ENCODE peak calls at places on chromosome 15, in four cellular contexts. One of them, this sample, is unnamed.

GRCh38 chr15:48974865-48975264 is 11.1 kb upstream of the SHC4 start:
- DNase-seq in progenitor cell of endocrine pancreas: no peak
- DNase-seq in lower lobe of right lung: no peak
- DNase-seq in dorsolateral prefrontal cortex: no peak
- DNase-seq in this sample: no peak

GRCh38 chr15:67181221-67181639 is 73.2 kb downstream of the AAGAB start:
- DNase-seq in dorsolateral prefrontal cortex: no peak
- DNase-seq in progenitor cell of endocrine pancreas: no peak
- DNase-seq in lower lobe of right lung: no peak
- DNase-seq in this sample: no peak

GRCh38 chr15:41367418-41367817 is 34.7 kb downstream of the NUSAP1 start:
- DNase-seq in progenitor cell of endocrine pancreas: no peak
- DNase-seq in dorsolateral prefrontal cortex: no peak
- DNase-seq in lower lobe of right lung: no peak
- DNase-seq in this sample: no peak

GRCh38 chr15:66578286-66578875 is 12.6 kb upstream of the LCTL start:
- DNase-seq in dorsolateral prefrontal cortex: no peak
- DNase-seq in progenitor cell of endocrine pancreas: no peak
- DNase-seq in lower lobe of right lung: no peak
- DNase-seq in this sample: no peak

GRCh38 chr15:66704783-66705113 is 2.7 kb downstream of the SMAD6 start:
- DNase-seq in progenitor cell of endocrine pancreas: no peak
- DNase-seq in lower lobe of right lung: no peak
- DNase-seq in dorsolateral prefrontal cortex: no peak
- DNase-seq in this sample: no peak

GRCh38 chr15:69593981-69594966 is 141.7 kb downstream of the RPLP1 start:
- DNase-seq in progenitor cell of endocrine pancreas: peak
- DNase-seq in dorsolateral prefrontal cortex: no peak
- DNase-seq in lower lobe of right lung: peak
- DNase-seq in this sample: no peak

GRCh38 chr15:42159381-42160015 is 3.1 kb upstream of the PLA2G4F start:
- DNase-seq in progenitor cell of endocrine pancreas: no peak
- DNase-seq in lower lobe of right lung: peak
- DNase-seq in dorsolateral prefrontal cortex: no peak
- DNase-seq in this sample: no peak

GRCh38 chr15:49847937-49848823 is 227.3 kb downstream of the DTWD1 start:
- DNase-seq in dorsolateral prefrontal cortex: no peak
- DNase-seq in lower lobe of right lung: no peak
- DNase-seq in progenitor cell of endocrine pancreas: no peak
- DNase-seq in this sample: no peak

GRCh38 chr15:65344909-65345275 is 32.9 kb downstream of the IGDCC3 start:
- DNase-seq in lower lobe of right lung: no peak
- DNase-seq in dorsolateral prefrontal cortex: no peak
- DNase-seq in progenitor cell of endocrine pancreas: no peak
- DNase-seq in this sample: no peak

GRCh38 chr15:63038926-63039673 is 3.4 kb upstream of the TPM1 start:
- DNase-seq in dorsolateral prefrontal cortex: no peak
- DNase-seq in lower lobe of right lung: no peak
- DNase-seq in progenitor cell of endocrine pancreas: no peak
- DNase-seq in this sample: no peak

GRCh38 chr15:75648156-75649000 is 666 bp downstream of the SNX33 start:
- DNase-seq in lower lobe of right lung: peak
- DNase-seq in dorsolateral prefrontal cortex: peak
- DNase-seq in progenitor cell of endocrine pancreas: peak
- DNase-seq in this sample: no peak

GRCh38 chr15:51647128-51647562 is 24.6 kb upstream of the DMXL2 start:
- DNase-seq in progenitor cell of endocrine pancreas: no peak
- DNase-seq in lower lobe of right lung: peak
- DNase-seq in dorsolateral prefrontal cortex: no peak
- DNase-seq in this sample: no peak

GRCh38 chr15:80915462-80915861 is 74.2 kb downstream of the MESD start:
- DNase-seq in lower lobe of right lung: no peak
- DNase-seq in dorsolateral prefrontal cortex: no peak
- DNase-seq in progenitor cell of endocrine pancreas: no peak
- DNase-seq in this sample: no peak

GRCh38 chr15:31297880-31298456 is 28.7 kb upstream of the KLF13 start:
- DNase-seq in lower lobe of right lung: no peak
- DNase-seq in progenitor cell of endocrine pancreas: no peak
- DNase-seq in dorsolateral prefrontal cortex: no peak
- DNase-seq in this sample: no peak

GRCh38 chr15:66472176-66472999 is 25.2 kb downstream of the SNAPC5 start:
- DNase-seq in lower lobe of right lung: no peak
- DNase-seq in dorsolateral prefrontal cortex: no peak
- DNase-seq in progenitor cell of endocrine pancreas: no peak
- DNase-seq in this sample: no peak

GRCh38 chr15:81037952-81038743 is 37.4 kb downstream of the TLNRD1 start:
- DNase-seq in progenitor cell of endocrine pancreas: no peak
- DNase-seq in lower lobe of right lung: no peak
- DNase-seq in dorsolateral prefrontal cortex: no peak
- DNase-seq in this sample: no peak

GRCh38 chr15:72117448-72117697 is 577 bp downstream of the MYO9A start:
- DNase-seq in lower lobe of right lung: peak
- DNase-seq in dorsolateral prefrontal cortex: no peak
- DNase-seq in progenitor cell of endocrine pancreas: peak
- DNase-seq in this sample: no peak

GRCh38 chr15:87564666-87565065 is 691.9 kb downstream of the NTRK3 start:
- DNase-seq in progenitor cell of endocrine pancreas: no peak
- DNase-seq in dorsolateral prefrontal cortex: no peak
- DNase-seq in lower lobe of right lung: no peak
- DNase-seq in this sample: no peak

GRCh38 chr15:44535509-44536297 is 1.2 kb upstream of the EIF3J start:
- DNase-seq in lower lobe of right lung: no peak
- DNase-seq in progenitor cell of endocrine pancreas: peak
- DNase-seq in dorsolateral prefrontal cortex: no peak
- DNase-seq in this sample: peak

GRCh38 chr15:90862964-90863721 is 5.2 kb upstream of the FURIN start:
- DNase-seq in dorsolateral prefrontal cortex: no peak
- DNase-seq in progenitor cell of endocrine pancreas: no peak
- DNase-seq in lower lobe of right lung: peak
- DNase-seq in this sample: no peak

GRCh38 chr15:101244039-101244781 is 7.6 kb downstream of the CHSY1 start:
- DNase-seq in dorsolateral prefrontal cortex: no peak
- DNase-seq in lower lobe of right lung: no peak
- DNase-seq in progenitor cell of endocrine pancreas: no peak
- DNase-seq in this sample: no peak

GRCh38 chr15:78035861-78036476 is 41.5 kb downstream of the TBC1D2B start:
- DNase-seq in progenitor cell of endocrine pancreas: no peak
- DNase-seq in dorsolateral prefrontal cortex: no peak
- DNase-seq in lower lobe of right lung: no peak
- DNase-seq in this sample: no peak

GRCh38 chr15:65248506-65248905 is 37.2 kb upstream of the CILP start:
- DNase-seq in dorsolateral prefrontal cortex: no peak
- DNase-seq in progenitor cell of endocrine pancreas: no peak
- DNase-seq in lower lobe of right lung: no peak
- DNase-seq in this sample: no peak

GRCh38 chr15:65184305-65184943 is 718 bp downstream of the CLPX start:
- DNase-seq in lower lobe of right lung: peak
- DNase-seq in dorsolateral prefrontal cortex: no peak
- DNase-seq in progenitor cell of endocrine pancreas: peak
- DNase-seq in this sample: peak

GRCh38 chr15:38475361-38475760 is 21.4 kb downstream of the FAM98B start:
- DNase-seq in dorsolateral prefrontal cortex: no peak
- DNase-seq in lower lobe of right lung: no peak
- DNase-seq in progenitor cell of endocrine pancreas: no peak
- DNase-seq in this sample: no peak
- TF ChIP-seq CTCF in dorsolateral prefrontal cortex: no peak
- TF ChIP-seq CTCF in lower lobe of right lung: no peak
- TF ChIP-seq CTCF in progenitor cell of endocrine pancreas: no peak
- TF ChIP-seq CTCF in this sample: no peak

GRCh38 chr15:99209326-99209725 is 40.1 kb downstream of the TTC23 start:
- DNase-seq in progenitor cell of endocrine pancreas: no peak
- DNase-seq in dorsolateral prefrontal cortex: no peak
- DNase-seq in lower lobe of right lung: no peak
- DNase-seq in this sample: no peak

GRCh38 chr15:99212401-99212800 is 37.0 kb downstream of the TTC23 start:
- DNase-seq in dorsolateral prefrontal cortex: no peak
- DNase-seq in lower lobe of right lung: no peak
- DNase-seq in progenitor cell of endocrine pancreas: no peak
- DNase-seq in this sample: no peak

GRCh38 chr15:99210334-99210733 is 39.0 kb downstream of the TTC23 start:
- DNase-seq in dorsolateral prefrontal cortex: no peak
- DNase-seq in progenitor cell of endocrine pancreas: no peak
- DNase-seq in lower lobe of right lung: no peak
- DNase-seq in this sample: no peak

GRCh38 chr15:99211926-99212325 is 37.5 kb downstream of the TTC23 start:
- DNase-seq in lower lobe of right lung: no peak
- DNase-seq in progenitor cell of endocrine pancreas: no peak
- DNase-seq in dorsolateral prefrontal cortex: no peak
- DNase-seq in this sample: no peak

DNA sequence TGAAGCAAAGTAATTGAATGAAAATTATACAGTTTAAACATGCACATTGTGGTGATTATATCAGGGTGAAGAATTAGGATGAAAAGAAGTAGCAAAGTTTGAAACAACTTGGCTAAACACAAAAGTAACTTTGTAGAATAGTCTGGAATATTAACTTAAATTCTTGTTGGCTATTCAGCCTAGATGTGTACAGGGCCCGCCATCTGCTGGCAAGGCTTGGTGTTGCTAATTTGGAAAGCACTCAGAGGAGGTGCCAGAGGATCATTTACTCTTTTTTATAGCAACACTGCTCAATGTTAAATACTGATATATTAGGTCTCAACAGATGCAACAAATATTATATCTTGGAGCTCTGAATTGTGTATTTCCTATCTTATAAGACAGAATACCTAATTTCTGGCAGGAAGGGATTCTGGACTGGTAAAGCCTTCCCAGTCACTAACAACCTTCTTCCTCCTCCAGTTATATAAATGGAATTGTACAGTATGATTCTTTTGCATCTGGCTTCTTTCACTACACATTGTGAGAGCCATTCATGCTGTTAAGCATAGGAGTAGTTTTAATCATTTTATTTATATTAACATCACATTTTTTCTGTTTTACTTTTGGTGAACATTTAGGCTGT is 36.1 kb downstream of the TTC23 start:
- DNase-seq in progenitor cell of endocrine pancreas: peak
- DNase-seq in lower lobe of right lung: peak
- DNase-seq in dorsolateral prefrontal cortex: peak
- DNase-seq in this sample: peak
- TF ChIP-seq CTCF in progenitor cell of endocrine pancreas: peak
- TF ChIP-seq CTCF in lower lobe of right lung: peak
- TF ChIP-seq CTCF in dorsolateral prefrontal cortex: peak
- TF ChIP-seq CTCF in this sample: peak

GRCh38 chr15:88708256-88709054 is 69.6 kb downstream of the ISG20 start:
- DNase-seq in dorsolateral prefrontal cortex: no peak
- DNase-seq in lower lobe of right lung: no peak
- DNase-seq in progenitor cell of endocrine pancreas: no peak
- DNase-seq in this sample: no peak
- TF ChIP-seq CTCF in dorsolateral prefrontal cortex: no peak
- TF ChIP-seq CTCF in lower lobe of right lung: no peak
- TF ChIP-seq CTCF in progenitor cell of endocrine pancreas: no peak
- TF ChIP-seq CTCF in this sample: no peak

GRCh38 chr15:32824777-32825176 is 107.0 kb downstream of the GREM1 start:
- DNase-seq in progenitor cell of endocrine pancreas: no peak
- DNase-seq in dorsolateral prefrontal cortex: no peak
- DNase-seq in lower lobe of right lung: no peak
- DNase-seq in this sample: no peak

GRCh38 chr15:32822739-32823138 is 104.9 kb downstream of the GREM1 start:
- DNase-seq in dorsolateral prefrontal cortex: no peak
- DNase-seq in lower lobe of right lung: no peak
- DNase-seq in progenitor cell of endocrine pancreas: no peak
- DNase-seq in this sample: no peak

GRCh38 chr15:32823750-32824149 is 105.9 kb downstream of the GREM1 start:
- DNase-seq in progenitor cell of endocrine pancreas: no peak
- DNase-seq in dorsolateral prefrontal cortex: no peak
- DNase-seq in lower lobe of right lung: no peak
- DNase-seq in this sample: no peak

GRCh38 chr15:32826685-32827084 is 108.9 kb downstream of the GREM1 start:
- DNase-seq in progenitor cell of endocrine pancreas: no peak
- DNase-seq in dorsolateral prefrontal cortex: no peak
- DNase-seq in lower lobe of right lung: no peak
- DNase-seq in this sample: no peak

DNA sequence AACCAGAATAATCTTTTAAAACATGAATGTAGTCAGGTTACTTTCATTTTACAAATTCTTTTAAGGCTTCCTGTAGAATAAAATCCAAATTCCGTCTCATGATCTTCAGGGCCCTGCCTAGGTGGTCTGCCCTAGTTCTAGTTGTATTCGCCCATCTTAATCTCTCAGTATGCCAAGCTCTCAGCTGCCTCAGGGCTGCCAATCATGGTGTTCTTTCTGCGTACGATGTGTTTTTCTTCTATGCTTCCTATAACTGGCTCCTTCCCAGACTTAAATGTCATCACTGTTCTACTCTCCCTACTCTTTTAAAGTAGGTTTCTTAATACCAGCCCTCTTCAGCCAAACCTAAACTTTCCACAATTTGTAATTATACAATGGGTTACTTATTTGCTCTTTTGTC is 107.4 kb downstream of the GREM1 start:
- DNase-seq in progenitor cell of endocrine pancreas: no peak
- DNase-seq in lower lobe of right lung: no peak
- DNase-seq in dorsolateral prefrontal cortex: no peak
- DNase-seq in this sample: no peak
- TF ChIP-seq CTCF in progenitor cell of endocrine pancreas: no peak
- TF ChIP-seq CTCF in lower lobe of right lung: no peak
- TF ChIP-seq CTCF in dorsolateral prefrontal cortex: no peak
- TF ChIP-seq CTCF in this sample: no peak

GRCh38 chr15:71079208-71080044 is 35.8 kb upstream of the THSD4 start:
- DNase-seq in progenitor cell of endocrine pancreas: no peak
- DNase-seq in lower lobe of right lung: no peak
- DNase-seq in dorsolateral prefrontal cortex: no peak
- DNase-seq in this sample: no peak
- TF ChIP-seq CTCF in progenitor cell of endocrine pancreas: no peak
- TF ChIP-seq CTCF in lower lobe of right lung: no peak
- TF ChIP-seq CTCF in dorsolateral prefrontal cortex: no peak
- TF ChIP-seq CTCF in this sample: no peak